ENCODE peak calls at places on chromosomes 6 and 20, in seven cellular contexts. G is SK-N-SH, F is fibroblast of pulmonary artery, R is HEK293T, X is body of pancreas, O is Right ventricle myocardium inferior, M is pancreas. C is an unnamed sample.

GRCh38 chr6:14783594-14783993 is 462.3 kb upstream of the JARID2 start:
- DNase-seq in G (no peak), F (no peak), R (no peak), X (no peak), O (no peak), M (no peak), C (no peak)

GRCh38 chr6:116392158-116393032 is 21.6 kb downstream of the DSE start:
- DNase-seq in G (no peak), F (peak), R (no peak), X (no peak), O (no peak), M (no peak), C (peak)

GRCh38 chr6:140271759-140272377 is 897.4 kb upstream of the CITED2 start:
- DNase-seq in G (no peak), F (no peak), R (no peak), X (no peak), O (no peak), M (no peak), C (no peak)

GRCh38 chr6:101259446-101259845 is 134.1 kb upstream of the GRIK2 start:
- DNase-seq in G (no peak), F (no peak), R (no peak), X (no peak), O (no peak), M (no peak), C (no peak)

GRCh38 chr20:25686081-25687077 is 10.3 kb downstream of the ZNF337 start:
- DNase-seq in G (no peak), F (no peak), R (no peak), X (no peak), O (no peak), M (no peak), C (no peak)

GRCh38 chr20:1804129-1804503 is 91.1 kb upstream of the SIRPA start:
- DNase-seq in G (no peak), F (no peak), R (no peak), X (no peak), O (no peak), M (no peak), C (no peak)

GRCh38 chr6:112439416-112439815 is 92.3 kb downstream of the RFPL4B start:
- DNase-seq in G (no peak), F (no peak), R (no peak), X (no peak), O (no peak), M (no peak), C (peak)

GRCh38 chr6:11262231-11262630 is 29.8 kb upstream of the NEDD9 start:
- DNase-seq in G (no peak), F (no peak), R (no peak), X (no peak), O (no peak), M (no peak), C (no peak)

C was measured in iris pigment epithelial cell.